ENCODE peak calls at places on chromosomes 5 and 9, in six cellular contexts. P, Y, I, A, V and C are unnamed samples.
A peak's percentile ranks its signal among the peaks of the same experiment; 100 is the strongest.

GRCh38 chr5:122715095-122715494 is 59.8 kb upstream of the SNX2 start:
- DNase-seq in P (no peak), Y (peak; percentile 29), I (peak; percentile 39), A (no peak), V (no peak), C (no peak)

GRCh38 chr5:80905405-80905804 is 54.8 kb upstream of the RASGRF2 start:
- DNase-seq in P (no peak), Y (no peak), I (no peak), A (no peak), V (no peak), C (no peak)

GRCh38 chr5:31993182-31993961 is 180.7 kb downstream of the GOLPH3 start:
- DNase-seq in P (no peak), Y (no peak), I (peak; percentile 90), A (no peak), V (peak; percentile 25), C (no peak)

GRCh38 chr5:66595877-66596790 is at the start of gene MAST4:
- DNase-seq in P (peak; percentile 95), Y (peak; percentile 66), I (peak; percentile 93), A (peak; percentile 19), V (peak; percentile 94), C (peak; percentile 48)

GRCh38 chr9:121285835-121286687 is 18.1 kb downstream of the GSN start:
- DNase-seq in P (peak; percentile 90), Y (peak; percentile 81), I (peak; percentile 75), A (no peak), V (no peak), C (no peak)

GRCh38 chr9:73230257-73230656 is 78.6 kb downstream of the ANXA1 start:
- DNase-seq in P (no peak), Y (no peak), I (no peak), A (no peak), V (no peak), C (no peak)

GRCh38 chr5:173094012-173094661 is 38.0 kb downstream of the CREBRF start:
- DNase-seq in P (no peak), Y (no peak), I (peak; percentile 6), A (no peak), V (no peak), C (no peak)

GRCh38 chr9:14311940-14312572 is 1.9 kb downstream of the NFIB start:
- DNase-seq in P (no peak), Y (no peak), I (no peak), A (no peak), V (no peak), C (no peak)

GRCh38 chr9:87490907-87491306 is 6.8 kb upstream of the DAPK1 start:
- DNase-seq in P (no peak), Y (no peak), I (no peak), A (no peak), V (no peak), C (no peak)

GRCh38 chr9:135034106-135034505 is 53.4 kb upstream of the OLFM1 start:
- DNase-seq in P (peak; percentile 12), Y (no peak), I (no peak), A (no peak), V (no peak), C (no peak)

GRCh38 chr5:73103885-73104284 is 16.5 kb upstream of the TMEM171 start:
- DNase-seq in P (no peak), Y (no peak), I (no peak), A (no peak), V (no peak), C (no peak)

GRCh38 chr9:114446036-114446435 is 58.3 kb upstream of the AKNA start:
- DNase-seq in P (no peak), Y (no peak), I (peak; percentile 10), A (no peak), V (no peak), C (no peak)